ENCODE peak calls at places on chromosome 21, in four cellular contexts. Q is endothelial cell of umbilical vein, P is GM23338, N is GM23248. B is an unnamed sample. For H3K36me3, the result is how much of the 10 kb centered on the place peaks cover.

GRCh38 chr21:34835526-34835925 is 166.7 kb downstream of the CLIC6 start:
- DNase-seq in N (peak), P (peak), Q (no peak), B (no peak)

GRCh38 chr21:22062472-22063139 is 1064.4 kb downstream of the NCAM2 start:
- DNase-seq in Q (no peak), P (peak), N (no peak), B (no peak)

GRCh38 chr21:41337515-41337914 is 20.9 kb downstream of the FAM3B start:
- DNase-seq in Q (no peak), P (no peak), N (no peak), B (no peak)

GRCh38 chr21:37358392-37358791 is 8.2 kb upstream of the DYRK1A start:
- DNase-seq in P (no peak), N (no peak), Q (peak), B (no peak)

GRCh38 chr21:37244506-37245083 is 22.5 kb downstream of the VPS26C start:
- DNase-seq in P (peak), Q (no peak), N (no peak), B (no peak)

GRCh38 chr21:34352556-34352955 is 11.2 kb upstream of the KCNE2 start:
- DNase-seq in P (no peak), Q (no peak), N (no peak), B (no peak)

GRCh38 chr21:17071093-17071492 is 441.8 kb upstream of the CXADR start:
- DNase-seq in Q (no peak), N (no peak), P (no peak), B (no peak)

GRCh38 chr21:44267655-44268142 is 6.0 kb upstream of the DNMT3L start:
- DNase-seq in Q (no peak), N (no peak), P (peak), B (peak)

GRCh38 chr21:40556442-40556968 is 290.5 kb downstream of the DSCAM start:
- DNase-seq in N (no peak), P (no peak), Q (no peak), B (no peak)

GRCh38 chr21:36499578-36500471 is 19.9 kb upstream of the CLDN14 start:
- DNase-seq in N (peak), Q (no peak), P (no peak), B (no peak)

GRCh38 chr21:36047139-36047538 is 13.2 kb downstream of the SETD4 start:
- DNase-seq in Q (no peak), P (no peak), N (no peak), B (no peak)

GRCh38 chr21:42213082-42213774 is 5.7 kb upstream of the ABCG1 start:
- DNase-seq in Q (no peak), N (no peak), P (no peak), B (no peak)

GRCh38 chr21:34936874-34937563 is 112.1 kb downstream of the RUNX1 start:
- DNase-seq in Q (peak), N (peak), P (no peak), B (no peak)

GRCh38 chr21:16020878-16021277 is 291.1 kb downstream of the USP25 start:
- DNase-seq in Q (no peak), P (no peak), N (no peak), B (no peak)

GRCh38 chr21:41640756-41641509 is 125.9 kb downstream of the RIPK4 start:
- DNase-seq in Q (no peak), P (no peak), N (peak), B (no peak)

GRCh38 chr21:36473203-36473602 is 6.7 kb downstream of the CLDN14 start:
- DNase-seq in P (no peak), N (no peak), Q (no peak), B (no peak)

GRCh38 chr21:29656504-29657227 is 283.1 kb downstream of the GRIK1 start:
- DNase-seq in N (peak), Q (peak), P (no peak), B (no peak)
- H3K27ac ChIP-seq in N (no peak), Q (peak), P (no peak), B (peak)

GRCh38 chr21:39220150-39220549 is 36.9 kb upstream of the PSMG1 start:
- DNase-seq in Q (no peak), P (no peak), N (no peak), B (no peak)

GRCh38 chr21:39218082-39218409 is 34.8 kb upstream of the PSMG1 start:
- DNase-seq in N (no peak), P (no peak), Q (no peak), B (no peak)

GRCh38 chr21:39221997-39222486 is 38.8 kb upstream of the PSMG1 start:
- DNase-seq in N (no peak), P (no peak), Q (no peak), B (no peak)

GRCh38 chr21:39224930-39225329 is 41.7 kb upstream of the PSMG1 start:
- DNase-seq in P (no peak), Q (no peak), N (no peak), B (no peak)

GRCh38 chr21:39221282-39221996 is 38.2 kb upstream of the PSMG1 start:
- DNase-seq in Q (no peak), N (no peak), P (no peak), B (no peak)
- H3K36me3 ChIP-seq in Q (under half), N (under half), P (under half), B (under half)

GRCh38 chr21:32412162-32412997 is at the start of gene EVA1C:
- DNase-seq in Q (peak), N (peak), P (peak), B (peak)
- H3K27ac ChIP-seq in Q (peak), N (peak), P (no peak), B (peak)

GRCh38 chr21:46196733-46197132 is 12.5 kb upstream of the SPATC1L start:
- DNase-seq in N (no peak), Q (no peak), P (no peak), B (no peak)
- H3K36me3 ChIP-seq in N (under half), Q (under half), P (under half), B (under half)

GRCh38 chr21:9753943-9754342 is 767.4 kb upstream of the TPTE start:
- DNase-seq in N (no peak), Q (no peak), P (no peak), B (no peak)
- H3K27ac ChIP-seq in N (no peak), Q (no peak), P (no peak), B (no peak)

DNA sequence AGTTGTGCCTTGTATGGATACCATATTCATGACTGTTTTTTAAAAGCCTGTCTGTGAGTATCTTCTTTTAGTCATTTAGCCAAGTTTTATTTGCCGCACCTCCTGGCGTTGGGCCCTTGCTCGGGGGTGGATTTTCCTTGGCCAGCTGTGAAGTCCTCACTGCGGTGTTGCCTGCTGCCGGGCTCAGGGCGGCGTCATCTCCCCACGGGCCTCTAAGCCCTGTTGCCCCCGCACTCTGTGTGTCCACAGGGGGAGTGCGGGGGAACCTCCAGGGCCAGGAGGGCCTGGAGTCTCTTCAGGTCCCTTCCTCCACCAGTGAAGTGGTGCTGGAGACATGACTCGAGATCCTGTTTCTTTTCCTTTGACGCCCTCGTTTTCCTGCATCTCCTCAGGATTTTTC is 65.8 kb upstream of the DIP2A start:
- DNase-seq in N (peak), P (no peak), Q (no peak), B (no peak)
- H3K36me3 ChIP-seq in N (under half), P (under half), Q (under half), B (under half)

B was measured in CD8-positive, alpha-beta memory T cell.